ENCODE peak calls at places on chromosomes 11 and 22, in six cellular contexts. K is left ventricle myocardium inferior, Z is endothelial cell of umbilical vein, U is foreskin fibroblast, J is heart right ventricle, V is upper lobe of right lung. H is an unnamed sample.
A peak's percentile ranks its signal among the peaks of the same experiment; 100 is the strongest.

GRCh38 chr11:66346476-66347424 is 679 bp downstream of the B4GAT1 start:
- DNase-seq in J (no peak), K (no peak), Z (no peak), U (peak; percentile 49), V (no peak), H (peak; percentile 22)

GRCh38 chr11:119000906-119001305 is 3.0 kb downstream of the CENATAC start:
- DNase-seq in J (no peak), Z (no peak), V (no peak), U (peak; percentile 37), K (no peak), H (no peak)

GRCh38 chr11:66708701-66709100 is 20.3 kb downstream of the SPTBN2 start:
- DNase-seq in K (no peak), Z (no peak), V (no peak), U (no peak), J (no peak), H (no peak)

GRCh38 chr11:40797981-40798380 is 661.5 kb downstream of the LRRC4C start:
- DNase-seq in Z (no peak), V (no peak), K (no peak), J (no peak), U (peak; percentile 1), H (peak; percentile 31)

GRCh38 chr22:45185718-45186511 is 22.2 kb downstream of the NUP50 start:
- DNase-seq in V (no peak), J (no peak), Z (no peak), K (no peak), U (no peak), H (no peak)

GRCh38 chr11:59841514-59841913 is 3.8 kb downstream of the CBLIF start:
- DNase-seq in U (no peak), Z (no peak), V (no peak), K (no peak), J (no peak), H (no peak)

GRCh38 chr22:36329217-36330078 is 58.3 kb downstream of the MYH9 start:
- DNase-seq in J (no peak), U (peak; percentile 96), K (peak; percentile 57), Z (peak; percentile 95), V (no peak), H (peak; percentile 97)

GRCh38 chr11:2482199-2482598 is 37.4 kb downstream of the KCNQ1 start:
- DNase-seq in Z (no peak), V (no peak), K (no peak), J (no peak), U (no peak), H (no peak)

GRCh38 chr11:115676206-115676605 is 172.0 kb upstream of the CADM1 start:
- DNase-seq in V (no peak), J (no peak), U (no peak), K (no peak), Z (no peak), H (no peak)

GRCh38 chr11:13761712-13762111 is 93.2 kb downstream of the FAR1 start:
- DNase-seq in Z (peak; percentile 10), K (no peak), U (peak; percentile 11), V (no peak), J (no peak), H (no peak)

GRCh38 chr22:20580179-20580578 is 72.8 kb downstream of the MED15 start:
- DNase-seq in Z (no peak), K (no peak), J (no peak), U (no peak), V (no peak), H (no peak)

GRCh38 chr11:115924744-115925567 is 420.7 kb upstream of the CADM1 start:
- DNase-seq in V (no peak), Z (no peak), K (no peak), J (no peak), U (no peak), H (peak; percentile 8)

GRCh38 chr11:11798586-11799438 is 43.0 kb upstream of the USP47 start:
- DNase-seq in U (peak; percentile 88), V (peak; percentile 89), Z (peak; percentile 76), J (peak; percentile 83), K (peak; percentile 85), H (peak; percentile 77)

GRCh38 chr11:122697636-122698167 is 42.2 kb downstream of the UBASH3B start:
- DNase-seq in Z (no peak), U (peak; percentile 71), V (no peak), J (no peak), K (no peak), H (peak; percentile 67)

GRCh38 chr22:37215890-37216289 is 3.6 kb upstream of the SSTR3 start:
- DNase-seq in Z (no peak), K (no peak), J (no peak), U (no peak), V (no peak), H (no peak)

DNA sequence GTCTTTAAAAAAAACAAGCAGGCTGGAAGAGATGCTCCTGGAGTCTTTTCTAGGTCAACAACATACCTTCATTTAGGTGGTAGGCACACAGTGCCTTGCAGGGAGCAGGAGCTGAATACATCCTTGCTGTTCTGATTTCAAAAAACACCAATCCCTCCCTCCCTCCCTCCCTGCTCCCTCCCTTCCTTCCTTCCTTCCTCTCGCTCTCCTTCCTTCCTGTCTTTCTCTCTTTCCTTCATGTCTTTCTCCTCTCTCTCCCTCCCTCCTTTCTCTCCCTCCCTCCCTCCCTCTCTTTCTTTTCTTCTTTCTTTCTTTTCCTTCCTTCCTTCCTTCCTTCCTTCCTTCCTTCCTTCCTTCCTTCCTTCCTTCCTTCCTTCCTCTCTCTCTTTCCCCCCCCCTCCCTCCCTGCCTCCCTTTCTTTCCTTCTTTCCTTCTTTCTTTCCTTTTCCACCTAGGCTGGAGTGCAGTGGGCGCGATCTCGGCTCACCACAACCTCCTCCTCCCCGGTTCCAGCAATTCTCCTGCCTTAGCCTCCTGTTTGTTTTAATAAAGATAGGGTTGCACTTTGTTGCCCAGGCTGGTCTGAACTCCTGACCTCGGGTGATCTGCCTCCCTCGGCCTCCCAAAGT is 245.1 kb downstream of the MIAT start:
- DNase-seq in Z (no peak), J (no peak), K (no peak), U (no peak), V (no peak), H (no peak)
- H3K4me3 ChIP-seq in Z (no peak overlapping the region), J (peak overlapping the region; percentile 31), K (peak overlapping the region; percentile 42), U (no peak overlapping the region), V (no peak overlapping the region), H (no peak overlapping the region)

GRCh38 chr22:30219049-30219448 is 27.5 kb downstream of the LIF start:
- DNase-seq in Z (no peak), V (no peak), U (peak; percentile 46), J (no peak), K (no peak), H (no peak)
- TF ChIP-seq CTCF in Z (no peak), V (no peak), U (no peak), J (no peak), K (no peak), H (peak; percentile 25)

GRCh38 chr11:65185166-65185565 is 3.4 kb downstream of the CAPN1 start:
- DNase-seq in Z (no peak), K (no peak), V (no peak), J (no peak), U (no peak), H (no peak)
- H3K4me3 ChIP-seq in Z (no peak overlapping the region), K (no peak overlapping the region), V (no peak overlapping the region), J (no peak overlapping the region), U (no peak overlapping the region), H (no peak overlapping the region)

GRCh38 chr22:31947296-31947695 is 3.0 kb downstream of the YWHAH start:
- DNase-seq in V (no peak), U (peak; percentile 35), K (no peak), J (no peak), Z (peak; percentile 66), H (peak; percentile 30)
- TF ChIP-seq CTCF in V (peak; percentile 53), U (no peak), K (peak; percentile 57), J (peak; percentile 10), Z (peak; percentile 34), H (peak; percentile 51)

GRCh38 chr11:57460756-57461749 is 725 bp downstream of the RTN4RL2 start:
- DNase-seq in J (no peak), Z (no peak), U (no peak), K (no peak), V (no peak), H (no peak)
- H3K4me3 ChIP-seq in J (peak overlapping the region; percentile 49), Z (no peak overlapping the region), U (peak overlapping the region; percentile 29), K (peak overlapping the region; percentile 65), V (peak overlapping the region; percentile 48), H (peak overlapping the region; percentile 13)

H was measured in astrocyte of the spinal cord.